ENCODE peak calls at places on chromosomes 16 and 17, in nine cellular contexts. M is stimulated activated CD4-positive, alpha-beta T cell treated with anti-CD3 and anti-CD28 coated beads, Interleukin-15, amount 100 ng/mL, for 48 hours; T is astrocyte of the spinal cord; Y is GM18507; S is hippocampal formation; A is AG04450; P is DMS 273 treated with DMSO at 0.1 percent for 48 hours; R is left lobe of liver; J is Panc1. Q is an unnamed sample.

GRCh38 chr17:82065193-82065637 is 389 bp downstream of the DUS1L start:
- DNase-seq in P (no peak), A (no peak), R (no peak), T (peak), J (no peak), S (no peak), Y (no peak), M (no peak), Q (peak)

GRCh38 chr17:10247806-10248334 is 49.5 kb upstream of the GAS7 start:
- DNase-seq in A (no peak), Y (no peak), J (no peak), P (no peak), R (no peak), M (no peak), S (no peak), T (no peak), Q (no peak)

GRCh38 chr17:48904428-48904827 is 3.8 kb upstream of the UBE2Z start:
- DNase-seq in Y (no peak), A (no peak), P (no peak), J (no peak), R (no peak), M (no peak), T (no peak), S (no peak), Q (no peak)

GRCh38 chr17:15247891-15248529 is 17.1 kb downstream of the PMP22 start:
- DNase-seq in R (no peak), S (no peak), Y (no peak), J (no peak), T (no peak), M (no peak), P (no peak), A (no peak), Q (no peak)

GRCh38 chr16:57747996-57748395 is 12.4 kb downstream of the KATNB1 start:
- DNase-seq in P (no peak), R (no peak), J (no peak), Y (no peak), A (no peak), S (no peak), M (no peak), T (no peak), Q (no peak)

GRCh38 chr16:85861095-85861825 is 37.7 kb upstream of the IRF8 start:
- DNase-seq in S (no peak), Y (no peak), P (no peak), A (no peak), T (no peak), R (peak), J (no peak), M (no peak), Q (no peak)

GRCh38 chr16:87895641-87896141 is 26.4 kb upstream of the SLC7A5 start:
- DNase-seq in R (no peak), T (peak), J (no peak), A (no peak), Y (peak), S (no peak), P (no peak), M (peak), Q (peak)

GRCh38 chr17:9386401-9386800 is 189.2 kb downstream of the STX8 start:
- DNase-seq in M (no peak), P (no peak), A (no peak), Y (no peak), J (no peak), R (no peak), T (peak), S (no peak), Q (no peak)

GRCh38 chr17:46031440-46031839 is 32.4 kb downstream of the STH start:
- DNase-seq in M (no peak), T (no peak), P (no peak), S (no peak), R (no peak), A (no peak), Y (no peak), J (no peak), Q (no peak)

GRCh38 chr17:8785547-8786412 is 13.4 kb downstream of the MFSD6L start:
- DNase-seq in J (peak), R (peak), A (peak), T (peak), Y (peak), P (no peak), M (peak), S (peak), Q (peak)